ENCODE peak calls at places on chromosomes 5 and 9, in six cellular contexts. I is neuronal stem cell, B is H9, C is IMR-90, R is H1, A is mesendoderm. F is an unnamed sample.

GRCh38 chr9:98255064-98255577 is 328 bp downstream of the TBC1D2 start:
- DNase-seq in I (no peak), B (no peak), C (peak; percentile 61), R (no peak), A (peak; percentile 77), F (peak; percentile 77)

GRCh38 chr5:6574537-6574936 is 58.3 kb downstream of the NSUN2 start:
- DNase-seq in I (no peak), B (peak; percentile 25), C (no peak), R (no peak), A (no peak), F (no peak)

GRCh38 chr5:154937718-154938466 is at the start of gene GEMIN5:
- DNase-seq in I (peak; percentile 58), B (peak; percentile 93), C (peak; percentile 78), R (peak; percentile 90), A (peak; percentile 95), F (peak; percentile 87)

GRCh38 chr5:173278172-173278571 is 43.2 kb upstream of the NKX2-5 start:
- DNase-seq in I (no peak), B (no peak), C (no peak), R (no peak), A (no peak), F (no peak)

GRCh38 chr5:91468643-91469422 is 85.7 kb upstream of the ARRDC3 start:
- DNase-seq in I (no peak), B (no peak), C (no peak), R (no peak), A (no peak), F (peak; percentile 27)

GRCh38 chr5:127353761-127354160 is 63.2 kb downstream of the MEGF10 start:
- DNase-seq in I (no peak), B (no peak), C (no peak), R (no peak), A (no peak), F (no peak)

GRCh38 chr9:109166771-109167601 is at the start of gene FRRS1L:
- DNase-seq in I (peak; percentile 35), B (peak; percentile 56), C (no peak), R (peak; percentile 66), A (no peak), F (no peak)

GRCh38 chr9:131745611-131746010 is 5.7 kb upstream of the RAPGEF1 start:
- DNase-seq in I (no peak), B (no peak), C (no peak), R (no peak), A (no peak), F (no peak)

GRCh38 chr9:130659699-130660248 is 4.6 kb upstream of the PRDM12 start:
- DNase-seq in I (no peak), B (peak; percentile 58), C (no peak), R (peak; percentile 75), A (no peak), F (no peak)

GRCh38 chr5:98934581-98934980 is 5.8 kb upstream of the CHD1 start:
- DNase-seq in I (no peak), B (no peak), C (peak; percentile 33), R (no peak), A (no peak), F (peak; percentile 40)

GRCh38 chr5:32654427-32654826 is 56.7 kb upstream of the NPR3 start:
- DNase-seq in I (no peak), B (no peak), C (no peak), R (no peak), A (no peak), F (no peak)

GRCh38 chr5:174625591-174626365 is 98.6 kb upstream of the MSX2 start:
- DNase-seq in I (no peak), B (no peak), C (peak; percentile 7), R (no peak), A (no peak), F (no peak)

GRCh38 chr9:123753669-123754307 is 176.1 kb downstream of the DENND1A start:
- DNase-seq in I (no peak), B (no peak), C (no peak), R (no peak), A (no peak), F (no peak)

GRCh38 chr5:68176253-68176652 is 39.3 kb upstream of the PIK3R1 start:
- DNase-seq in I (no peak), B (no peak), C (no peak), R (no peak), A (no peak), F (no peak)

GRCh38 chr5:117242028-117242427 is 667.4 kb upstream of the SEMA6A start:
- DNase-seq in I (no peak), B (no peak), C (no peak), R (no peak), A (no peak), F (no peak)

GRCh38 chr5:54295658-54296276 is 14.6 kb downstream of the ARL15 start:
- DNase-seq in I (no peak), B (no peak), C (no peak), R (no peak), A (no peak), F (peak; percentile 33)

GRCh38 chr5:115160975-115161475 is 8.7 kb downstream of the TRIM36 start:
- DNase-seq in I (no peak), B (no peak), C (no peak), R (no peak), A (no peak), F (no peak)

GRCh38 chr5:157669701-157670097 is 1.6 kb upstream of the C5orf52 start:
- DNase-seq in I (no peak), B (no peak), C (no peak), R (no peak), A (no peak), F (no peak)

GRCh38 chr9:37954581-37954981 is 50.7 kb upstream of the SLC25A51 start:
- DNase-seq in I (no peak), B (no peak), C (no peak), R (no peak), A (no peak), F (no peak)

GRCh38 chr5:77960863-77961396 is 184.8 kb upstream of the TBCA start:
- DNase-seq in I (no peak), B (no peak), C (no peak), R (no peak), A (peak; percentile 6), F (no peak)

GRCh38 chr9:137055385-137056364 is 1.8 kb upstream of the ENTPD2 start:
- DNase-seq in I (no peak), B (no peak), C (peak; percentile 41), R (no peak), A (no peak), F (no peak)

GRCh38 chr9:86281577-86282076 is 711 bp downstream of the ISCA1 start:
- DNase-seq in I (peak; percentile 60), B (peak; percentile 72), C (no peak), R (no peak), A (peak; percentile 67), F (no peak)

GRCh38 chr9:116632990-116633441 is 54.1 kb upstream of the TRIM32 start:
- DNase-seq in I (no peak), B (no peak), C (peak; percentile 44), R (no peak), A (no peak), F (peak; percentile 78)

GRCh38 chr5:34487202-34487879 is 168.8 kb upstream of the RAI14 start:
- DNase-seq in I (no peak), B (no peak), C (peak; percentile 97), R (peak; percentile 32), A (no peak), F (peak; percentile 93)

GRCh38 chr9:86563350-86563749 is 209.1 kb upstream of the TUT7 start:
- DNase-seq in I (no peak), B (no peak), C (peak; percentile 73), R (no peak), A (no peak), F (no peak)

GRCh38 chr5:129904102-129904666 is at the start of gene CHSY3:
- DNase-seq in I (peak; percentile 76), B (peak; percentile 88), C (peak; percentile 54), R (peak; percentile 82), A (peak; percentile 89), F (peak; percentile 91)

GRCh38 chr9:99421369-99421768 is 199.3 kb downstream of the SEC61B start:
- DNase-seq in I (no peak), B (no peak), C (no peak), R (no peak), A (no peak), F (no peak)
- H2BK15ac ChIP-seq in I (no peak overlapping the region), B (no peak overlapping the region), C (peak overlapping the region; percentile 44), R (no peak overlapping the region), A (no peak overlapping the region), F (no peak overlapping the region)

GRCh38 chr5:96297867-96298266 is 135.2 kb downstream of the PCSK1 start:
- DNase-seq in I (no peak), B (no peak), C (peak; percentile 100), R (no peak), A (no peak), F (peak; percentile 100)

GRCh38 chr5:96297290-96297689 is 135.8 kb downstream of the PCSK1 start:
- DNase-seq in I (no peak), B (no peak), C (peak; percentile 98), R (no peak), A (peak; percentile 40), F (peak; percentile 98)

GRCh38 chr5:96300986-96301385 is 132.1 kb downstream of the PCSK1 start:
- DNase-seq in I (no peak), B (no peak), C (no peak), R (no peak), A (no peak), F (no peak)

GRCh38 chr5:96302174-96302738 is 130.8 kb downstream of the PCSK1 start:
- DNase-seq in I (no peak), B (peak; percentile 29), C (no peak), R (no peak), A (peak; percentile 12), F (no peak)
- H2BK15ac ChIP-seq in I (no peak overlapping the region), B (no peak overlapping the region), C (no peak overlapping the region), R (no peak overlapping the region), A (no peak overlapping the region), F (peak overlapping the region; percentile 37)

DNA sequence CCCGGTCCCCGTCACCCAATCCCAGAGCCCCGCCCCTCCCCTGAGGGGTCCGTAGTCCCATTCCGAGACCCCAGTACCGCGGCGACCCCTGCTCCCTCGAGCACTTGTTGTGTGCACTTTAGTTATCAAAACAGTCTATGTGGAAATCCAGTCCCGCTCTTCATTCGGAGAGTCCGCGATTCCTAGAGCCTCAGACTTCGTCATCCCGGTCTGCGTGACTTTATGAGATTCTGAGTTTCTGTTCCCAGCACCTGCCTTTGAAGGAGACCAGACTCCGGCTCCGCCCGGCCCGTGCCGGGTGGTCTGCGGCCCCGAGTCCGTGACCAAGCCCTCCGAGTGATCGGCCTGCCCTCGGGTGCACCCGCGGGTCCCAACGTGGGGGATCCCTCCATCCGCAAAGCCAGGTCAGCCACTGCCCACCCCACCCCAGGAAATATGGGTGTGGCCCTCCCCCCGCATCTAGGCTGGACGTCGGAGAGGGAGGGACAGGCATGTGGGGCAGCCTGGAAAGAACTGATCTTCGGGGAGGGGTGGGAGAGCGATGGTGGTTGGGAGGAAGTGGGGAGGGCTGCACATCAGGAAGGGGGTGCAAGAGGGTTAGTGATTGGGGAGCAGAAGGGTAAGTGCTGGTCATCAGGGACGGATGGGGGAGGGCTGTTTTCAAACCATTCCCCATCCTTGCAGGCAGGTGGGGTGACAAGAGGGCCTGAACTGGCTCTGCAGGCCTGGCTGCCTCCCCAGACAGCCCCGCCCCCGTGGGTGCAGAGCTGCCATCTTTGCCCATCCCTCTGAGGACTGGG is 571 bp downstream of the LRSAM1 start:
- DNase-seq in I (no peak), B (peak; percentile 68), C (peak; percentile 57), R (peak; percentile 75), A (peak; percentile 59), F (peak; percentile 80)
- H2BK15ac ChIP-seq in I (no peak overlapping the region), B (no peak overlapping the region), C (peak overlapping the region; percentile 28), R (peak overlapping the region; percentile 9), A (no peak overlapping the region), F (peak overlapping the region; percentile 64)

DNA sequence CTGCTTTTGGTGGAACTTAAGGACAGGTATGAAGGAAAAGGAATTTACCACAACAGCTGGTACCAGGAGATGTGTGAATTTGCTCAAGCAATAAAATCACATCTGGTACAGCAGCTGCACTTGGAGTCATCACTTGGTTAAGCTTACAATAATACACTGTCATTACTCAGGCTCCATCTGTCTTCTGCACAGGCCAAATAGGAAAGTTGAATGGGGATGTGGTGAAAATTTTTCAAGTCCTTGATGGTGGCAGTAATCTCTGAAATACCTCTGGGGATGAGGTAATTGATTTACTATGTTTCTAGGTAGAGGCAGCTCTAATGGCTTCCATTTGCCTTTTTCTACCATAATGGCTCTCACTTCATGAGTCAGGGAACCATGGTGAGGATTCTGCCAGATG is 206.7 kb upstream of the ATP10B start:
- DNase-seq in I (no peak), B (no peak), C (no peak), R (no peak), A (no peak), F (no peak)
- H2BK15ac ChIP-seq in I (no peak overlapping the region), B (no peak overlapping the region), C (no peak overlapping the region), R (no peak overlapping the region), A (no peak overlapping the region), F (no peak overlapping the region)

F was measured in mesenchymal stem cell.